ENCODE peak calls at places on chromosomes 11 and 22, in four cellular contexts. M, W, A and Q are unnamed samples.

GRCh38 chr22:25777870-25778269 is 35.9 kb downstream of the MYO18B start:
- DNase-seq in A (peak), W (no peak), M (no peak), Q (no peak)

GRCh38 chr22:26905076-26905475 is 247.7 kb downstream of the MIAT start:
- DNase-seq in M (no peak), A (no peak), W (no peak), Q (no peak)

GRCh38 chr11:65852508-65853248 is 5.3 kb downstream of the CFL1 start:
- DNase-seq in A (no peak), W (no peak), M (no peak), Q (no peak)

GRCh38 chr11:43316451-43316850 is 4.7 kb downstream of the API5 start:
- DNase-seq in M (no peak), W (no peak), A (peak), Q (no peak)

GRCh38 chr11:65432133-65432650 is 9.6 kb downstream of the NEAT1 start:
- DNase-seq in A (peak), M (no peak), W (no peak), Q (no peak)

GRCh38 chr11:2741377-2742131 is 41.8 kb upstream of the KCNQ1OT1 start:
- DNase-seq in W (no peak), M (no peak), A (peak), Q (no peak)

GRCh38 chr22:23376256-23376655 is 195.9 kb downstream of the BCR start:
- DNase-seq in A (peak), M (no peak), W (peak), Q (peak)

GRCh38 chr22:38872831-38873248 is 824 bp upstream of the CBX6 start:
- DNase-seq in W (no peak), M (peak), A (peak), Q (no peak)

GRCh38 chr11:12408156-12408770 is 30.9 kb downstream of the PARVA start:
- DNase-seq in A (peak), M (no peak), W (no peak), Q (no peak)

GRCh38 chr22:50105529-50106100 is 15.8 kb downstream of the MOV10L1 start:
- DNase-seq in M (no peak), A (no peak), W (no peak), Q (peak)

GRCh38 chr22:40008726-40009125 is 14.0 kb downstream of the FAM83F start:
- DNase-seq in M (no peak), A (no peak), W (no peak), Q (no peak)

GRCh38 chr22:37412445-37413250 is 14.6 kb downstream of the ELFN2 start:
- DNase-seq in A (no peak), M (no peak), W (no peak), Q (no peak)

GRCh38 chr11:40882301-40882700 is 577.2 kb downstream of the LRRC4C start:
- DNase-seq in W (no peak), A (no peak), M (no peak), Q (no peak)

GRCh38 chr22:20268350-20269012 is 363 bp upstream of the RTN4R start:
- DNase-seq in M (peak), A (peak), W (peak), Q (peak)

GRCh38 chr11:121099885-121100284 is 1.2 kb upstream of the TECTA start:
- DNase-seq in M (no peak), A (no peak), W (no peak), Q (no peak)

GRCh38 chr11:109196016-109196415 is 226.0 kb upstream of the C11orf87 start:
- DNase-seq in M (no peak), A (no peak), W (no peak), Q (no peak)

GRCh38 chr11:65945941-65946558 is 770 bp downstream of the TSGA10IP start:
- DNase-seq in M (no peak), A (no peak), W (no peak), Q (no peak)

GRCh38 chr11:8331767-8332166 is 68.1 kb upstream of the LMO1 start:
- DNase-seq in A (peak), W (no peak), M (no peak), Q (no peak)

GRCh38 chr22:47618611-47619010 is 856.2 kb downstream of the TBC1D22A start:
- DNase-seq in M (no peak), W (no peak), A (no peak), Q (no peak)

GRCh38 chr22:32534252-32535215 is 59.9 kb downstream of the FBXO7 start:
- DNase-seq in A (no peak), M (no peak), W (no peak), Q (no peak)

GRCh38 chr11:6505577-6506240 is 8.6 kb downstream of the DNHD1 start:
- DNase-seq in M (no peak), A (peak), W (no peak), Q (peak)

GRCh38 chr22:42188808-42189447 is 58.3 kb upstream of the CYP2D6 start:
- DNase-seq in M (no peak), A (peak), W (no peak), Q (no peak)

GRCh38 chr11:60944504-60945294 is 7.3 kb downstream of the SLC15A3 start:
- DNase-seq in M (no peak), W (no peak), A (no peak), Q (no peak)

GRCh38 chr11:35334385-35335090 is 84.8 kb downstream of the SLC1A2 start:
- DNase-seq in W (no peak), A (peak), M (no peak), Q (peak)

GRCh38 chr11:61645179-61645868 is 34.9 kb upstream of the DAGLA start:
- DNase-seq in W (no peak), A (no peak), M (no peak), Q (no peak)

GRCh38 chr11:67998150-67999045 is 5.5 kb downstream of the UNC93B1 start:
- DNase-seq in M (no peak), A (no peak), W (no peak), Q (peak)

GRCh38 chr11:623999-624704 is 603 bp downstream of the CDHR5 start:
- DNase-seq in W (no peak), M (no peak), A (peak), Q (no peak)

GRCh38 chr11:125967515-125967914 is 21.7 kb downstream of the VSIG10L2 start:
- DNase-seq in W (no peak), A (no peak), M (no peak), Q (no peak)